ENCODE peak calls at places on chromosomes 1 and 21, in eight cellular contexts. H is RWPE2, S is cardiac muscle cell, U is GM23338, B is tibial nerve, I is pancreas, L is tibial artery, R is lung. F is an unnamed sample.

GRCh38 chr1:43938892-43939587 is 5.4 kb downstream of the ARTN start:
- DNase-seq in R (no peak), H (no peak), B (no peak), I (no peak), L (no peak), U (peak), S (no peak), F (no peak)

GRCh38 chr1:219837274-219837993 is 90.9 kb downstream of the SLC30A10 start:
- DNase-seq in U (peak), B (no peak), I (no peak), R (no peak), S (peak), H (no peak), L (no peak), F (peak)

GRCh38 chr1:214029796-214030195 is 42.0 kb downstream of the PROX1 start:
- DNase-seq in R (no peak), B (no peak), L (no peak), S (peak), I (no peak), U (peak), H (no peak), F (no peak)

GRCh38 chr1:161192476-161193465 is 6.1 kb downstream of the ADAMTS4 start:
- DNase-seq in S (peak), B (no peak), H (no peak), L (peak), R (peak), U (peak), I (no peak), F (peak)

GRCh38 chr1:64215576-64215975 is 12.2 kb downstream of the UBE2U start:
- DNase-seq in S (no peak), U (no peak), H (no peak), B (no peak), R (no peak), L (no peak), I (no peak), F (no peak)

GRCh38 chr1:11052839-11053757 is 6.1 kb upstream of the MASP2 start:
- DNase-seq in H (no peak), U (peak), I (no peak), B (no peak), L (no peak), R (no peak), S (no peak), F (no peak)

GRCh38 chr1:3821004-3821933 is 25.0 kb upstream of the LRRC47 start:
- DNase-seq in L (peak), I (peak), R (no peak), H (no peak), U (no peak), B (no peak), S (no peak), F (no peak)

GRCh38 chr1:232998138-232998537 is 47.7 kb downstream of the NTPCR start:
- DNase-seq in I (no peak), L (no peak), S (no peak), R (no peak), U (no peak), B (no peak), H (no peak), F (no peak)

GRCh38 chr1:8809342-8809736 is 8.1 kb downstream of the RERE start:
- DNase-seq in H (no peak), L (no peak), U (no peak), S (no peak), R (no peak), I (no peak), B (no peak), F (no peak)

GRCh38 chr1:159203621-159204020 is 1.1 kb upstream of the ACKR1 start:
- DNase-seq in I (no peak), H (no peak), S (no peak), B (no peak), L (no peak), R (no peak), U (no peak), F (no peak)

GRCh38 chr1:97441966-97442365 is 478.9 kb downstream of the DPYD start:
- DNase-seq in S (no peak), B (no peak), H (no peak), R (no peak), L (no peak), I (no peak), U (peak), F (no peak)

GRCh38 chr1:75996196-75996595 is 64.0 kb upstream of the ASB17 start:
- DNase-seq in I (no peak), B (no peak), S (no peak), U (no peak), L (no peak), H (no peak), R (no peak), F (no peak)

GRCh38 chr1:223143760-223144248 is 756 bp upstream of the TLR5 start:
- DNase-seq in I (peak), H (no peak), S (peak), R (peak), B (no peak), U (no peak), L (no peak), F (no peak)

GRCh38 chr1:179393721-179394120 is 27.9 kb downstream of the AXDND1 start:
- DNase-seq in S (no peak), U (no peak), R (no peak), L (no peak), I (no peak), H (no peak), B (no peak), F (no peak)

GRCh38 chr1:40383095-40383487 is 9.6 kb downstream of the SMAP2 start:
- DNase-seq in U (peak), S (peak), R (no peak), B (no peak), L (no peak), I (no peak), H (no peak), F (peak)

GRCh38 chr1:21451981-21452411 is 12.1 kb downstream of the NBPF3 start:
- DNase-seq in L (no peak), R (no peak), I (no peak), S (no peak), U (no peak), B (no peak), H (no peak), F (peak)

GRCh38 chr21:45506836-45507522 is 35.3 kb downstream of the SLC19A1 start:
- DNase-seq in S (no peak), U (no peak), L (peak), I (peak), R (no peak), H (peak), B (no peak), F (no peak)
- H3K4me3 ChIP-seq in S (no peak), U (no peak), L (no peak), I (no peak), R (no peak), H (no peak), B (no peak), F (no peak)

GRCh38 chr1:111272081-111272480 is 18.6 kb upstream of the CHIA start:
- DNase-seq in B (no peak), U (peak), S (no peak), I (no peak), H (no peak), R (no peak), L (no peak), F (no peak)

GRCh38 chr1:111275780-111276433 is 14.7 kb upstream of the CHIA start:
- DNase-seq in B (no peak), S (no peak), R (no peak), H (no peak), I (no peak), L (no peak), U (no peak), F (no peak)

GRCh38 chr1:111271464-111271801 is 19.2 kb upstream of the CHIA start:
- DNase-seq in S (no peak), R (no peak), B (no peak), I (no peak), L (no peak), H (no peak), U (peak), F (no peak)

GRCh38 chr1:111275079-111275478 is 15.6 kb upstream of the CHIA start:
- DNase-seq in B (peak), H (no peak), L (peak), S (no peak), R (peak), U (no peak), I (no peak), F (peak)

DNA sequence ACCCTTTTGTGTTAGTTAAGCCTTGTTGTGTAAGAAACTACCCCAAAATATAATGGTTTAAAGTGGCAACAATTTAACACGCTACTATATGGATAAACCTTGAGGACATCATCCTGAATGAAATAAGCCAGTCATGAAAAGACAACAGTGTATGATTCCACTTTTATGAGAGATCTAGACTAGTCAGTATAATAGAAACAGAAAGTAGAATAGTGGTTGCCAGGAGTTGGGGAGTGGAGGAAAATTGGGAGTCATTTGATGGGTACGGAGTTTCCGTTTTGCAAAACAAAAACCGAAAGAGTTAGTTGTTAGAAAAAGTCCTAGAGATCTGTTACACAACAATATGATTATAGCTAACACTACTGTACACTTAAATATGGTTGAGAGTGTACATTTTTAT is 16.0 kb upstream of the CHIA start:
- DNase-seq in R (no peak), U (no peak), I (no peak), H (no peak), S (no peak), L (no peak), B (no peak), F (peak)
- H3K4me3 ChIP-seq in R (no peak), U (no peak), I (no peak), H (no peak), S (no peak), L (no peak), B (no peak), F (no peak)

DNA sequence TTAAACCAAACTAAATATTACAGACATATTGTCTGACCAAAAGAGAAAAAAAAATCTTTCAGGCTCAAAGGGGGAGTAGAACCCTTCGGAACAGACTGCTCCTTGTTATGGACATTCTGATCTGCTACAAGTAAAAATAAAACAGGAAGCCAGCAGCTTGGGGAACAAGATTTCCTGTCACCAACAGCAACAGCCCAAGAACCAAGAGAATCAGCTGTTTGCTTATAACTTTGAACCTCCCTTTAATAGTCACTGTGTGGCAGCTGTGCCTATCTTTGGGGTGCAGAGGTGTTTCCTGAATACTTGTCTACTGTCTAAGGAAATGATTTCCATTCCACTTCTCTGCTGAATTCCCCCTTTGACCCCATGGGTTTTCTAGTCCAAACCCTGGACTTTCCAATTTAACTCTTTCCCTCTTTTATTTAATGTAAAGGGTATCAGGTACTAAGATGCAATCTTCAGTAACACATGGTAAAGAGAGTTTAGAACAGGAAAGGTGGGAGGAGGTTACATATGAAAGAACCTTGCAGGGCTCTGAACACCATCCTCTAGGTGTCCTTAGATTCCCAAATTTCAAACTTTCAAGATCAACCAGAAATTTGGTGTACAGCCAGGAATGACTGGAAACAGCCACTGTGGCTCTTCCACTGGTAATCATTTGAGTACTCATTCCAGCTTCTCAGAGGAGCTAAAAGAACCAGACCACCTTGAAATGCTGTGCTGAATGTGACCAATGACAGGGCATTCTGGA is 38.7 kb downstream of the GPR3 start:
- DNase-seq in H (no peak), R (no peak), U (no peak), B (no peak), L (no peak), S (no peak), I (no peak), F (peak)
- H3K4me3 ChIP-seq in H (no peak), R (no peak), U (peak), B (no peak), L (no peak), S (no peak), I (no peak), F (no peak)

GRCh38 chr1:109472779-109473178 is 6.4 kb downstream of the SYPL2 start:
- DNase-seq in I (no peak), S (no peak), H (no peak), U (no peak), L (no peak), R (no peak), B (no peak), F (no peak)
- H3K4me3 ChIP-seq in I (no peak), S (no peak), H (no peak), U (no peak), L (no peak), R (no peak), B (no peak), F (no peak)

F was measured in fibroblast of villous mesenchyme.